ENCODE peak calls at places on chromosomes 1 and 21, in seven cellular contexts. U is sigmoid colon, X is fibroblast of lung, B is neural progenitor cell, N is MM.1S, V is mesendoderm, O is lower lobe of right lung. D is an unnamed sample. For H3K36me3 and H3K4me1, the result is how much of the 10 kb centered on the place peaks cover.

GRCh38 chr1:216047821-216048220 is 375.4 kb downstream of the USH2A start:
- DNase-seq in U (no peak), X (peak), B (no peak), N (no peak), V (no peak), O (no peak), D (no peak)

GRCh38 chr1:5933676-5934057 is 58.6 kb downstream of the NPHP4 start:
- DNase-seq in U (no peak), X (peak), B (no peak), N (no peak), V (no peak), O (no peak), D (no peak)

GRCh38 chr21:32167513-32167912 is 111.3 kb downstream of the MIS18A start:
- DNase-seq in U (no peak), X (no peak), B (no peak), N (no peak), V (no peak), O (no peak), D (no peak)

GRCh38 chr1:48552420-48552819 is 80.4 kb upstream of the SPATA6 start:
- DNase-seq in U (no peak), X (no peak), B (peak), N (peak), V (peak), O (no peak), D (no peak)

GRCh38 chr1:30366914-30367313 is 356.5 kb downstream of the MATN1 start:
- DNase-seq in U (no peak), X (no peak), B (no peak), N (no peak), V (peak), O (no peak), D (peak)

GRCh38 chr1:116666747-116667576 is 571 bp downstream of the IGSF3 start:
- DNase-seq in U (no peak), X (no peak), B (peak), N (no peak), V (peak), O (no peak), D (peak)

GRCh38 chr1:197614916-197615692 is 160.2 kb downstream of the DENND1B start:
- DNase-seq in U (no peak), X (peak), B (peak), N (peak), V (peak), O (no peak), D (peak)

GRCh38 chr1:200951016-200951415 is 56.3 kb downstream of the INAVA start:
- DNase-seq in U (no peak), X (no peak), B (no peak), N (no peak), V (no peak), O (no peak), D (no peak)

GRCh38 chr1:170494369-170494768 is 37.6 kb upstream of the GORAB start:
- DNase-seq in U (no peak), X (peak), B (no peak), N (no peak), V (peak), O (no peak), D (peak)

GRCh38 chr1:56617141-56617540 is 28.0 kb upstream of the PRKAA2 start:
- DNase-seq in U (no peak), X (peak), B (peak), N (no peak), V (no peak), O (no peak), D (no peak)

DNA sequence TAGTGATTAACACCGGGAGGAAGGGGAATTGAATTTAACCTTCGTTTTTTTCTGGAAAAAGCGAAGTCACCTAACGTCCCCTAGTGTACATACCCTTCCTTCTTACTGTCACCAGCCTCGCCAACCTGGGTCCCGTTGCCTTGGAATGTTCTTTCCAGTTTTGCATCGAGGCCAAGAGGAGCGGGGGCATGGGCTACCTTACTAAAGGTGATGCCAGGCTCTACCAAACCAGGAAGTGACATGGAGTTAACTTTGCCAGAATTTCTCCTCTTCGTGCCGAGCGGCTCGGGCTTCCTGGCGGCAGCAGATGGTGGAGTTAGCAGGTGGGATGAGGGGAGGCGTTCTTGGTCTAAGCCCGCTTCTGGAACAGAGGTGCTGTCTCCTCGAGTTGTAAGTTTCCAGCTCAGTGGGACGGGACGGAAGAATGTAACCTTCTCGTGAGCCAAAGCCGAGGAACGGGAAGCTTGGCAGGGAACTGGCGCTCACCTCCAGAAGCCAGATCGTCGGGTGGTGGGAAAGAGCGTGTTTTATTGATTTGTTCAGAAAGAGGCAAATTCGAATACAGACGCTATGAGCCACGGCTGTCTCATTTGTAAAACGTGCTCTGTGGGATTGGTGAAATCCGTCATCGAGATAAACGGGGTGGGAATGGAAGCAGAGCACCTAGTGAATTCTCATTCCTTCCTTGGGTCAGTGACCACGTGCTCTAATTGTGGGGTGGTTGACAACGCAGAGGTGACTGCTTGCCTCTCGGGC is 486 bp downstream of the NIPAL3 start:
- DNase-seq in U (no peak), X (no peak), B (peak), N (peak), V (peak), O (peak), D (no peak)
- H3K27ac ChIP-seq in U (peak), X (peak), B (no peak), N (peak), V (no peak), O (peak), D (no peak)

GRCh38 chr1:1220197-1220596 is 6.2 kb upstream of the TNFRSF4 start:
- DNase-seq in U (no peak), X (no peak), B (no peak), N (no peak), V (no peak), O (no peak), D (no peak)
- H3K36me3 ChIP-seq in U (half or more), X (under half), B (under half), N (under half), V (under half), O (half or more), D (half or more)

DNA sequence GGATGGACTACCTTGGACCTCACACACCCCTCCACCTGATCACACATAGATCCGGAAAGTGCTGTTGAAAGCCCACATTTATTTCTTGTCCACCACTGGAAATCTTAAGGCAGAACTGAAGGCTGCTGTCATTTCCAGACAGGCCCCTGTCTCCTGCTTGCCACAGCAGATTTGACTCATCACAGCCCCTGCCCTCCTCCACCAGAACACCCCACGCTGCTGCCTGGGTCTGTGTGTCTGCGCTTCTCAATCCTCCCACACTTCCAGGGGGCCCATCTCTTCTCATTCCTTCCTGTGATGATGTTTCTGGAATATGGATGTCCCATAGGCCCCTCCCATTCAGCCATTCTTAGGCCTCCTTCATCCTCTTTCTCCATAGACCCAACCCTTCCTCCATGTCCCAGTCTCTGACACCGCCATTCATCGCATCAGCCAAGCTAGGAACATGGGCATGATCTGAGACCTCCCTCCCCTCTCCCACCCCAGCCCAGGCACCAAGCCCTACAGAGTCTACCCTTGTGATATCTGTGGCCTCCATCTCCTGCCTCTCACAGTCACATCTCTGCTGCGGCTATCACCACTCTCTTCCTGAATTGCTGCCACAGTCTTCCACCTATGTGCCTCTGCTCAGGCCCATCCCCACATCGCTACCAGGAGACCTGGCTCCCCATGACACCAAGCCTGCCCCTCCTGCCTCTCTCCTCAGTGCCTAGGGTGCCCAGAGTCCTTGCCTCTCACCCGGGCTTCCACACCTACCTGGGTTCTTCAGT is 82.5 kb upstream of the BCAR3 start:
- DNase-seq in U (no peak), X (no peak), B (no peak), N (no peak), V (no peak), O (no peak), D (no peak)
- H3K4me1 ChIP-seq in U (under half), X (under half), B (under half), N (under half), V (under half), O (under half), D (under half)

GRCh38 chr1:192735298-192735697 is 73.5 kb upstream of the RGS2 start:
- DNase-seq in U (no peak), X (no peak), B (no peak), N (no peak), V (no peak), O (no peak), D (no peak)

GRCh38 chr1:192730206-192730605 is 78.6 kb upstream of the RGS2 start:
- DNase-seq in U (no peak), X (peak), B (no peak), N (no peak), V (no peak), O (no peak), D (no peak)

GRCh38 chr1:192737311-192737710 is 71.5 kb upstream of the RGS2 start:
- DNase-seq in U (no peak), X (peak), B (no peak), N (no peak), V (no peak), O (no peak), D (no peak)

GRCh38 chr1:192729500-192729899 is 79.3 kb upstream of the RGS2 start:
- DNase-seq in U (no peak), X (no peak), B (peak), N (no peak), V (no peak), O (no peak), D (no peak)

DNA sequence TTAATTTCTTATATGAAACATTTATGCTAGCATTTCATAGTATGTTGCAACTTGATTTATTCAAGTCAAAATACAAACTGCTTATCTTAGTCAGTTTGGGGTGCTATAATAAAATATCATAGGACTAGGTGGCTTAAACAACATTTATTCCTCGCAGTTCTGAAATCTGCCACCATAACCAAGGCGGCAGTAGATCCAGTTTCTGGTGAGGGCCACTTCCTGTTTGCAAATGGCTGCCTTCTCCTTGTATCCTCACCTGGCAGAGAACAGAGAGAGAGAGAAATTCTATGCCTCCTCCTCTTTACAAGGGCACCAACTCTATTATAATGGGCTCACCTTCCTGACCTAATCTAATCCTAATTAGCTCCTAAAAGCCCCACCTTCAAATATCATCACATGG is 76.1 kb upstream of the RGS2 start:
- DNase-seq in U (no peak), X (no peak), B (no peak), N (peak), V (peak), O (no peak), D (no peak)
- H3K27ac ChIP-seq in U (no peak), X (no peak), B (no peak), N (no peak), V (no peak), O (no peak), D (no peak)

GRCh38 chr1:42183646-42184268 is 19.2 kb upstream of the GUCA2A start:
- DNase-seq in U (no peak), X (no peak), B (no peak), N (no peak), V (peak), O (no peak), D (no peak)
- H3K36me3 ChIP-seq in U (under half), X (under half), B (under half), N (under half), V (under half), O (half or more), D (half or more)

GRCh38 chr1:51663105-51663504 is 46.2 kb downstream of the OSBPL9 start:
- DNase-seq in U (no peak), X (no peak), B (no peak), N (no peak), V (no peak), O (no peak), D (no peak)
- H3K4me1 ChIP-seq in U (under half), X (under half), B (under half), N (under half), V (under half), O (under half), D (under half)

GRCh38 chr1:202376247-202376646 is 27.7 kb downstream of the PPP1R12B start:
- DNase-seq in U (no peak), X (peak), B (no peak), N (no peak), V (no peak), O (no peak), D (no peak)
- H3K27ac ChIP-seq in U (no peak), X (no peak), B (no peak), N (no peak), V (no peak), O (no peak), D (no peak)

GRCh38 chr1:3504151-3504822 is 49.8 kb downstream of the ARHGEF16 start:
- DNase-seq in U (peak), X (peak), B (no peak), N (no peak), V (no peak), O (no peak), D (no peak)
- H3K36me3 ChIP-seq in U (under half), X (under half), B (under half), N (under half), V (under half), O (half or more), D (under half)

D was measured in SJCRH30.